ENCODE peak calls at places on chromosomes 16 and 17, in four cellular contexts. G, C, N and H are unnamed samples.

GRCh38 chr17:73492125-73492801 is 152.0 kb downstream of the SDK2 start:
- DNase-seq in N (no peak), G (no peak), C (no peak), H (no peak)

GRCh38 chr17:48646183-48647102 is 20.3 kb upstream of the HOXB9 start:
- DNase-seq in C (peak), G (no peak), N (peak), H (no peak)

GRCh38 chr17:45247429-45248131 is 14.3 kb downstream of the SPATA32 start:
- DNase-seq in G (peak), N (peak), C (peak), H (peak)

GRCh38 chr17:15740570-15741120 is 8.6 kb downstream of the TBC1D26 start:
- DNase-seq in C (no peak), N (no peak), G (no peak), H (no peak)

GRCh38 chr17:10119203-10120112 is 78.9 kb downstream of the GAS7 start:
- DNase-seq in G (peak), N (no peak), C (no peak), H (no peak)

GRCh38 chr16:69123894-69124293 is 8.5 kb downstream of the CHTF8 start:
- DNase-seq in G (peak), N (peak), C (peak), H (peak)

GRCh38 chr17:75048396-75048933 is 1.4 kb downstream of the KCTD2 start:
- DNase-seq in C (no peak), N (peak), G (no peak), H (peak)

GRCh38 chr17:41322264-41322902 is 6.9 kb upstream of the KRTAP17-1 start:
- DNase-seq in G (peak), N (peak), C (peak), H (peak)

GRCh38 chr17:38452719-38453118 is 24.5 kb downstream of the ARHGAP23 start:
- DNase-seq in C (no peak), G (no peak), N (peak), H (no peak)

GRCh38 chr16:48158296-48158695 is 2.5 kb upstream of the ABCC12 start:
- DNase-seq in C (no peak), N (peak), G (no peak), H (peak)

DNA sequence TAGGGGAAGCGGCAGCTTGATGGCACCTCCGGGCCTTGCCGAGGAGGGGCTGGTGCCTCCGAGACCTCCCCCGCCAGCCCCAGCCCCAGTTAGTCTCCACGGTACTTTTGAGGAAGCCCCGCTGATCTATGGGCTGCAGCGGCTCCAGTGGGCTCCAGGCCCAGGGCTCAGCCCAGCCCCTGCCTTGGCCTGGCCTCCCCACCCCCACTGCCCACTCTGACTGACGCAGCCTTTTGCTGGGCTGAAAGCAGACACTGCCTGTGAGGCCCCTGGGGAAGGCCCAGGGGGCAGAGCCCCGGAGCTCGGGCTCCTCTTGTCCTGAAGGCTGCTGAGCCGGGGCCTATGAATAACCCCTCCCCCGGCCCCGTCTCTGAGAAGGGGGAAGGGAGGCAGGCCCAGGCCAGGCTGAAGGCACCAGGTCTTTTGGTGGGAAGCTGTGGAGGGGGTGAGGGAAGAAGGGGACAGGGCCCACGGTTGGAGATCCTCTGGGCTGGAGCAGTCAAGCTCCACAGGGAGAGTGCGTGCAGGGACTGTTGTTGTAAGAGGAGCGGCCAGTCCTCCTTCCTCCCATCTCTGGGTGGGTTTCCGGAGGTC is 7.5 kb upstream of the SMTNL2 start:
- DNase-seq in N (peak), G (no peak), C (no peak), H (peak)
- H3K9ac ChIP-seq in N (no peak), G (no peak), C (no peak), H (no peak)

DNA sequence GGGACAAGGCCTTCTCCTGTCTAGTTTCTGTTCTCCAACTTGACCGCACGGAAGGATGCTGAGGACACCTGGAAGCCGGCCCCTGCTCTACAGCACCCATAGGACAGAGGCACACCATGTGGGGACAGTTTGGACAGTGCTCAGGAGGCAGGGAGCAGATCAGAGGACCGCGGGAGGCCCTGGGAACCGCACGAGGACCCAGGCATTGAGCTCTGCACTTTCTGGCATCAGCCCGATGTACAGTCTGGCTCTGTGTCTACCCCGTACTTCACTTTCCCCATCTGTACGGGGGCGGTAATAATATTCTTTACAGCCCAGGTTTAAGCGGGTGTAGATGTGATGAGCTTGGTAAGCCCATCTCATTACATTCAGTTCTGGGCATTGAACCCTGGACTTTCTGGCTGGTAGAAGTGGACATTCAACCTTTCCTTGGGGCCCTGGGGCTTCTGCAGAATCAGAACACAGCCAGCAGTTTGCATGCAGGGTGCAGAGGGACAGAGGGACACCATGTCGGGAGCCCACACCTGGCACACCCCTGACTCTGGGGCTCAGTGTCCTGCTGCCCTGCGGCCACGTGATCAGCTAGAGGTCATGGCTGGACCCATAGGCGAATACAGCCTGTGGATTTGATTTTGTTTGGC is 258.7 kb downstream of the SEC14L1 start:
- DNase-seq in G (no peak), C (no peak), N (no peak), H (no peak)
- H3K9ac ChIP-seq in G (no peak), C (no peak), N (no peak), H (no peak)

DNA sequence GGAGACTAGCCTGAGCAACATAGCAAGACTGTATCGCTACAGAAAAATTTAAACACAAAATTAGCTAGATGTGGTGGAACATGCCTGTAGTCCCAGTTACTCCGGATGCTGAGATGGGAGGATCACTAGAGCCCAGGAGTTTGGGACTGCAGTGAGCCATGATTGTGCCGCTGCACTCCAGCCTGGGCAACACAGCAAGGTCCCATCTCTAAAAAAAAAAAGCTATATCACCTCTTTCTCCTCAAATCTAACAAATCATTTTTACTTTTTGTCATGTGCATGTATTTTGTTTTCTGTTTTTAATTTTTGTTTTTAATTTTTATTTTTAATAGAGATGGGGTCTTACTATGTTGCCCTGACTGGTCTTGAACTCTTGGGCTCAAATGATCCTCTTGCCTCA is 5.9 kb downstream of the DUS2 start:
- DNase-seq in C (no peak), G (no peak), N (no peak), H (no peak)
- H3K9ac ChIP-seq in C (no peak), G (no peak), N (no peak), H (no peak)

DNA sequence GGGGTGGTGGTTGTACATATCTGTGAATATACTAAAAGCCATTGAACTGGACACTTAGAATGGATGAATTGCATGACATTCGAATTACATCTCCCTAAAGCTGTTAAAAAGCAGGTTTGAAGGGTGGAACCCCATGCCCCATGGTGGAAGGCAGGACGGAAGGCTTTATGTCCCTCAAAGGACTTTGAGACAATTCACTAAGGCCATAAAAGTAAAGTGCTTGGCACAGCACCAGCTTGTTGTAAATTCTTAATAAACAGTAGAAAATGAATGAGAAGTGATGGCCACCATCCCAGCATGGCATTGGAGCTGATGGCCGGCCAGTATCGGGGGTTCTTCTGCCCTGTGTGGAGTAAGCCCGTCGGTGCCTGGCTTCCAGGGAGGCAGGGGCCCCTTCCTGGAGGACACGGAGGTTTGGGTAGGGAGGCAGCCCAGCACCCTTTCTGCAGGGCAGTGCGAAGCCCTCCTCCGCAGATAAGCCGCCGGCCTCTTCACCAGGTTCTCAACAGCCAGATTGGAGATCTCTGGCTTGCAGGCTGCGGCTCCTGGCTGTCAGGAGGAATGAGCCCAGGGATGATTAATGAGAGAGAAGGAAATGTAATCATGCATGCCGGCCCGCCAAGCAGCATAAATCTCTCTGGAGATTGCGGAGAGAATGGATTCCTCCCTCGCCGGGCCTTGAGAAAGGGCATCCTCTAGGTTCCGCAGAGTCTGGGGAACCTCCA is 346.9 kb downstream of the FOXL1 start:
- DNase-seq in C (no peak), N (peak), G (no peak), H (peak)
- H3K9ac ChIP-seq in C (no peak), N (no peak), G (no peak), H (no peak)

GRCh38 chr17:80871341-80871740 is 120.3 kb upstream of the CHMP6 start:
- DNase-seq in N (no peak), G (peak), C (no peak), H (no peak)
- H3K9ac ChIP-seq in N (no peak), G (no peak), C (no peak), H (no peak)

GRCh38 chr17:66687570-66688284 is 147.2 kb upstream of the CACNG5 start:
- DNase-seq in G (no peak), C (no peak), N (no peak), H (no peak)
- H3K9ac ChIP-seq in G (no peak), C (no peak), N (no peak), H (no peak)